ENCODE peak calls at places on chromosome 11, in eight cellular contexts. M is thyroid gland; Q is GM23338; J is stimulated activated CD4-positive, alpha-beta T cell treated with anti-CD3 and anti-CD28 coated beads, Interleukin-2, amount 100 ng/mL, for 48 hours; S is hippocampal formation; R is kidney epithelial cell; E is activated CD8-positive, alpha-beta memory T cell treated with anti-CD3 and anti-CD28 coated beads for 1 hour; D is activated naive CD4-positive, alpha-beta T cell treated with anti-CD3 and anti-CD28 coated beads, Interleukin-2, amount 50 U/mL, for 72 hours. H is an unnamed sample.

GRCh38 chr11:32658639-32659406 is 75.2 kb downstream of the EIF3M start:
- DNase-seq in M (no peak), Q (no peak), J (no peak), S (no peak), R (no peak), E (no peak), D (no peak), H (no peak)

GRCh38 chr11:117068303-117068860 is 29.8 kb downstream of the SIK3 start:
- DNase-seq in M (no peak), Q (no peak), J (no peak), S (no peak), R (no peak), E (no peak), D (no peak), H (no peak)

GRCh38 chr11:119888119-119888518 is 159.1 kb upstream of the NECTIN1 start:
- DNase-seq in M (no peak), Q (no peak), J (no peak), S (no peak), R (no peak), E (no peak), D (no peak), H (no peak)

GRCh38 chr11:22193348-22194051 is 615 bp downstream of the ANO5 start:
- DNase-seq in M (peak), Q (peak), J (no peak), S (no peak), R (no peak), E (no peak), D (no peak), H (no peak)

GRCh38 chr11:114291847-114292680 is 4.1 kb upstream of the NNMT start:
- DNase-seq in M (no peak), Q (no peak), J (no peak), S (no peak), R (peak), E (no peak), D (no peak), H (peak)

GRCh38 chr11:100681064-100681502 is 6.0 kb upstream of the ARHGAP42 start:
- DNase-seq in M (peak), Q (peak), J (no peak), S (no peak), R (peak), E (no peak), D (no peak), H (no peak)

GRCh38 chr11:61800331-61801281 is 7.9 kb downstream of the FEN1 start:
- DNase-seq in M (no peak), Q (no peak), J (no peak), S (no peak), R (no peak), E (no peak), D (no peak), H (no peak)

GRCh38 chr11:94876645-94877445 is 96.5 kb downstream of the CWC15 start:
- DNase-seq in M (peak), Q (no peak), J (peak), S (peak), R (peak), E (no peak), D (peak), H (peak)

GRCh38 chr11:111095327-111095726 is 150.2 kb upstream of the POU2AF2 start:
- DNase-seq in M (no peak), Q (no peak), J (no peak), S (no peak), R (no peak), E (no peak), D (no peak), H (no peak)

GRCh38 chr11:28808771-28809170 is 700.6 kb downstream of the METTL15 start:
- DNase-seq in M (no peak), Q (no peak), J (no peak), S (no peak), R (no peak), E (no peak), D (no peak), H (no peak)

GRCh38 chr11:39772525-39773137 is 1686.8 kb downstream of the LRRC4C start:
- DNase-seq in M (no peak), Q (no peak), J (no peak), S (no peak), R (no peak), E (no peak), D (no peak), H (no peak)

GRCh38 chr11:123580557-123581275 is 73.7 kb downstream of the SCN3B start:
- DNase-seq in M (peak), Q (peak), J (peak), S (no peak), R (no peak), E (peak), D (no peak), H (no peak)

GRCh38 chr11:75534291-75535038 is 8.7 kb upstream of the GDPD5 start:
- DNase-seq in M (no peak), Q (no peak), J (no peak), S (no peak), R (no peak), E (no peak), D (no peak), H (no peak)

GRCh38 chr11:369336-370018 is at the start of gene B4GALNT4:
- DNase-seq in M (peak), Q (peak), J (no peak), S (peak), R (no peak), E (no peak), D (no peak), H (no peak)

GRCh38 chr11:94873910-94874575 is 99.3 kb downstream of the CWC15 start:
- DNase-seq in M (no peak), Q (no peak), J (no peak), S (no peak), R (no peak), E (no peak), D (no peak), H (no peak)

GRCh38 chr11:126138636-126139540 is 72.6 kb downstream of the RPUSD4 start:
- DNase-seq in M (peak), Q (no peak), J (no peak), S (no peak), R (no peak), E (no peak), D (no peak), H (no peak)

GRCh38 chr11:61956191-61957027 is 6.3 kb downstream of the BEST1 start:
- DNase-seq in M (no peak), Q (no peak), J (no peak), S (no peak), R (no peak), E (no peak), D (peak), H (no peak)

GRCh38 chr11:70597006-70597555 is 198.8 kb downstream of the CTTN start:
- DNase-seq in M (no peak), Q (no peak), J (no peak), S (no peak), R (no peak), E (no peak), D (no peak), H (no peak)

GRCh38 chr11:72543849-72544535 is 109.7 kb upstream of the CLPB start:
- DNase-seq in M (no peak), Q (no peak), J (no peak), S (no peak), R (no peak), E (no peak), D (no peak), H (no peak)

H was measured in epithelial cell of proximal tubule.